ENCODE peak calls at places on chromosomes 3 and 15, in five cellular contexts. U, I, N, W and X are unnamed samples.

GRCh38 chr3:115713247-115713646 is 89.9 kb downstream of the GAP43 start:
- DNase-seq in U (no peak), I (no peak), N (no peak), W (peak), X (no peak)

GRCh38 chr15:57245130-57245529 is 131.2 kb upstream of the CGNL1 start:
- DNase-seq in U (no peak), I (no peak), N (no peak), W (no peak), X (no peak)

GRCh38 chr15:40010681-40011080 is 28.3 kb downstream of the SRP14 start:
- DNase-seq in U (no peak), I (no peak), N (no peak), W (peak), X (no peak)

GRCh38 chr15:27864719-27865118 is 234.4 kb downstream of the OCA2 start:
- DNase-seq in U (no peak), I (no peak), N (no peak), W (no peak), X (no peak)

GRCh38 chr3:53375019-53375418 is 27.7 kb upstream of the DCP1A start:
- DNase-seq in U (peak), I (no peak), N (peak), W (peak), X (peak)

GRCh38 chr3:169634618-169635236 is 28.8 kb downstream of the MECOM start:
- DNase-seq in U (no peak), I (no peak), N (peak), W (no peak), X (peak)

GRCh38 chr15:25838871-25839195 is 24.3 kb downstream of the ATP10A start:
- DNase-seq in U (no peak), I (no peak), N (peak), W (no peak), X (no peak)

GRCh38 chr3:171791695-171792082 is 18.6 kb downstream of the PLD1 start:
- DNase-seq in U (no peak), I (no peak), N (peak), W (no peak), X (peak)

GRCh38 chr15:42371125-42371524 is 11.8 kb downstream of the CAPN3 start:
- DNase-seq in U (no peak), I (no peak), N (peak), W (no peak), X (no peak)

GRCh38 chr3:51706788-51707731 is at the start of gene GRM2:
- DNase-seq in U (peak), I (no peak), N (peak), W (peak), X (peak)

GRCh38 chr3:42031808-42032475 is 59.2 kb upstream of the TRAK1 start:
- DNase-seq in U (no peak), I (no peak), N (no peak), W (no peak), X (no peak)

GRCh38 chr15:59299919-59300617 is 72.6 kb downstream of the MYO1E start:
- DNase-seq in U (no peak), I (peak), N (peak), W (peak), X (peak)

GRCh38 chr15:90905306-90906180 is 2.4 kb downstream of the MAN2A2 start:
- DNase-seq in U (no peak), I (no peak), N (no peak), W (no peak), X (no peak)

GRCh38 chr3:18447720-18448119 is 22.6 kb upstream of the SATB1 start:
- DNase-seq in U (no peak), I (no peak), N (no peak), W (no peak), X (no peak)

GRCh38 chr15:61661791-61662190 is 398.5 kb downstream of the VPS13C start:
- DNase-seq in U (no peak), I (no peak), N (no peak), W (no peak), X (peak)

GRCh38 chr3:10205461-10206165 is 40.9 kb downstream of the IRAK2 start:
- DNase-seq in U (no peak), I (peak), N (peak), W (peak), X (peak)

GRCh38 chr15:67225336-67225735 is 29.1 kb downstream of the AAGAB start:
- DNase-seq in U (no peak), I (no peak), N (peak), W (no peak), X (peak)

GRCh38 chr3:50254577-50255250 is 14.2 kb upstream of the SEMA3B start:
- DNase-seq in U (no peak), I (no peak), N (no peak), W (peak), X (peak)

GRCh38 chr15:27468151-27468556 is 497.2 kb downstream of the GABRG3 start:
- DNase-seq in U (no peak), I (no peak), N (no peak), W (no peak), X (no peak)

GRCh38 chr3:166052440-166052839 is 215.2 kb upstream of the BCHE start:
- DNase-seq in U (peak), I (no peak), N (peak), W (no peak), X (no peak)

GRCh38 chr3:72660270-72661114 is 187.8 kb downstream of the SHQ1 start:
- DNase-seq in U (no peak), I (no peak), N (no peak), W (no peak), X (peak)

GRCh38 chr15:42056934-42057743 is 36.3 kb upstream of the PLA2G4E start:
- DNase-seq in U (peak), I (peak), N (peak), W (peak), X (peak)

GRCh38 chr3:143720381-143720780 is 127.9 kb downstream of the SLC9A9 start:
- DNase-seq in U (no peak), I (no peak), N (no peak), W (no peak), X (no peak)

GRCh38 chr15:89469331-89470107 is 26.9 kb downstream of the RHCG start:
- DNase-seq in U (peak), I (no peak), N (no peak), W (no peak), X (no peak)

GRCh38 chr15:99504823-99505551 is 60.8 kb upstream of the MEF2A start:
- DNase-seq in U (no peak), I (no peak), N (peak), W (no peak), X (peak)

GRCh38 chr3:152902141-152902669 is 67.3 kb downstream of the P2RY1 start:
- DNase-seq in U (no peak), I (no peak), N (peak), W (no peak), X (peak)

GRCh38 chr3:40215015-40215414 is 94.5 kb upstream of the EIF1B start:
- DNase-seq in U (no peak), I (no peak), N (no peak), W (no peak), X (no peak)

GRCh38 chr3:10390641-10391373 is 69.9 kb upstream of the SEC13 start:
- DNase-seq in U (no peak), I (no peak), N (no peak), W (no peak), X (no peak)

GRCh38 chr15:77617507-77618285 is 15.0 kb downstream of the LINGO1 start:
- DNase-seq in U (peak), I (peak), N (peak), W (no peak), X (peak)

GRCh38 chr3:185420762-185421161 is 57.8 kb downstream of the MAP3K13 start:
- DNase-seq in U (no peak), I (peak), N (peak), W (peak), X (peak)

GRCh38 chr3:134897391-134898131 is 102.5 kb downstream of the EPHB1 start:
- DNase-seq in U (no peak), I (no peak), N (no peak), W (no peak), X (no peak)

GRCh38 chr15:75346796-75347221 is at the start of gene NEIL1:
- DNase-seq in U (peak), I (no peak), N (peak), W (peak), X (peak)

GRCh38 chr3:177928156-177928555 is 608.1 kb upstream of the KCNMB2 start:
- DNase-seq in U (no peak), I (no peak), N (peak), W (no peak), X (peak)

GRCh38 chr3:113035387-113035982 is 44.7 kb downstream of the GTPBP8 start:
- DNase-seq in U (peak), I (no peak), N (peak), W (peak), X (peak)

GRCh38 chr3:19221081-19221480 is 72.8 kb downstream of the KCNH8 start:
- DNase-seq in U (peak), I (no peak), N (peak), W (no peak), X (peak)

GRCh38 chr3:14405120-14405885 is 2.9 kb downstream of the SLC6A6 start:
- DNase-seq in U (no peak), I (no peak), N (no peak), W (peak), X (no peak)
- TF ChIP-seq CTCF in U (no peak), I (no peak), N (no peak), W (no peak), X (no peak)

GRCh38 chr15:79332824-79333510 is 22.1 kb downstream of the TMED3 start:
- DNase-seq in U (no peak), I (no peak), N (peak), W (no peak), X (peak)
- TF ChIP-seq CTCF in U (no peak), I (no peak), N (no peak), W (no peak), X (no peak)

DNA sequence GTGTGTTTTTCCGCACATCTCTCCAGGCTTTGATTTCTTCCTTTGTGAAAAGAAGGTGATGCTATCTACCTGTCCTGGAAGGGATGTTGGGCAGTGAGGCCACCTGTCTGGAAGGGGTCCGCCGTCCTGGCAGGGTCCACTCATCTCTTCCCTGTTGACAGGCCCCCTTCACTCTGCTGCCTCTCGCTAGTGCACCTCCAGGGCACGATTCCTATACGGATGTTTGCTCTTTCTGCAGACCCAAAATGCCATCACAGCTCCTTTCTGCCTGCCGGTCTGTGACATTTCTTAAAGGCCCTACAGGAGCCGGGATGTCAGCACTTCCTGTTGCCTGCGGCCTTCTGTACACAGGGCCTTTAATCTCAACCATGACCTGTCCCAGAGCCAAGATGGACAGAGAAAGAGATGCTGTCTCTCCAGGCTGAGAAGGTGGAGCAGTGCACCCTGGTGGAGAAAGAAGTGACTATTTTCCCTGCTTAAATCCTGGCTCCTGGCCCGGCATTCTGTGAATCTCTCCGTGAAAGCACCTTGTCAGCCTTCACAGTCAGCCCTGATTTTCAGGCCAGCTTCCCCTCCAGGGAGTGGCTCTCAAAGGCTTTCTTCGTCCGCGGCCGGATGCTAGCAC is 7.4 kb downstream of the FAM3D start:
- DNase-seq in U (peak), I (no peak), N (peak), W (peak), X (peak)
- TF ChIP-seq CTCF in U (peak), I (peak), N (peak), W (peak), X (peak)

DNA sequence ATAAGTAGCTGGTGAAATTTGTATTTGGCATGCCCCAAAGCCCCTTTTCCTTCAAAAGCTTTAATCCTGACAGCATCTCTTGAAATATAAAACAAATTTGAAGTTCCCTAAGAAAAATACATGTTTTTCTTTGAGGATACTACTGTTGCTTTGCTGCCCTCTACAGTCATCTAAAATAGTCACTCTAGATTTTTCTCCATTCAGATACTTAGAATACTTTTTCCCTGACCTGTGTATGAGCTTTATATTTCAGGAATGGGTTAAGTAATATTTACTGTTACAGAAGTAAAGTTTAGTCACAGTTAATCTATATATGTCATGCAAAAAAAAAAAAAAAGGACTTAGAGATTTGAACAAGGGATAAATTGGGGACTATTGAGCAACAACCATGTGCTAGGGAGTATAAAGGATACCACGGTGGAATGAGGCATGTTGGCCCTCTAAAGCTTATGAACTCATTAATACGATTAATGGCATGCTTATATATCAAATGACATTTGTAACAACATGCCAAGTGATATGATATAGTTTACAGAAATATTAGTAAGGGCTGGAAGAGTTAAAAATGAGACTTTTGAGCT is 8.8 kb downstream of the NECTIN3 start:
- DNase-seq in U (no peak), I (no peak), N (peak), W (no peak), X (peak)
- TF ChIP-seq CTCF in U (peak), I (peak), N (peak), W (peak), X (peak)

DNA sequence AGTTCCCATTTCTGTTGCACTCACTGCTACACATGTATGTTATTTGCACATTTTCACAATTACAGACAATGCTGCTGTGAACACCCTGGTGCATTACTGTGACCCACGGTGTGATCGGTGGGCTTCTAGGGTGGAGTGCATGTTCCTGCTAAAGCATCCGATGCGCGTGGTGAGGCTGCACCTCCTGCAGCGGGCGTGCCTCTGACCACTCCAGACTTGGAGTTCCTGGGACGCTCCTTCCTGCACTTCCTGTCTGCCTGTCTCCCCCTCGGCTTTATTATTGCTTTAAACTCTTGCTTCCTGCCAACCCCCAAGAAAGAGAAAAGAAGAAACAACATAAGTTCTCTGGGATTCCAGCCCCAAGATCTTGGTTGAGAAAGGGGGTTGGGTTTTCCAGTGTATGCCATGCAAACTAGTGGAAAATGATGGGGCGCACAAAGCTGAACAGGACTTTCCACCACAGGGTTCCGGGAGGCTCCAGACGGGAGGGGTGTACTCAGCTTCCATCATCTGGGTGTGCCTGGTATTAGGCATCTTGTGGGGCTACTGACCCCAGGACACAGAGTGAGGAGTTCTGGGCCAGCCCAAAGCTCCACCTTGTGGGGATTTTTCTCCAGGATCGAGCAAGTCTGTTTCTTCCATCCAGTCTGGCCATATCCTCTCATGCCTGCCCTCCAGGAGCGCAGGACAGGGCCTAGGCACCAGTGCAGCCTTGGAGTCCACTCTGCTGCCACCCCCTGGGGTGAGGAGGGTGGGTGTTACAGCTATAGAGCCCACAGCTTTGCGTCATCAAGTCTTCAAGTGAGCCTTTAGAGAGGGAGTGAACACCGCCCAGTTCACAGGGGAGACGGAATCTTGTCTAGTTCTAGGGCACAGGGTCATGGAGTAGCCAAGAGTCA is 11.2 kb downstream of the RPL32 start:
- DNase-seq in U (peak), I (no peak), N (peak), W (no peak), X (peak)
- TF ChIP-seq CTCF in U (peak), I (peak), N (peak), W (no peak), X (no peak)

GRCh38 chr3:194688207-194688711 is 2.6 kb downstream of the FAM43A start:
- DNase-seq in U (peak), I (no peak), N (peak), W (no peak), X (no peak)

GRCh38 chr3:194686414-194686815 is 732 bp downstream of the FAM43A start:
- DNase-seq in U (no peak), I (no peak), N (no peak), W (no peak), X (no peak)

GRCh38 chr3:194688946-194689345 is 3.3 kb downstream of the FAM43A start:
- DNase-seq in U (no peak), I (no peak), N (no peak), W (no peak), X (no peak)

GRCh38 chr3:194686816-194687637 is 1.3 kb downstream of the FAM43A start:
- DNase-seq in U (peak), I (no peak), N (peak), W (peak), X (peak)

DNA sequence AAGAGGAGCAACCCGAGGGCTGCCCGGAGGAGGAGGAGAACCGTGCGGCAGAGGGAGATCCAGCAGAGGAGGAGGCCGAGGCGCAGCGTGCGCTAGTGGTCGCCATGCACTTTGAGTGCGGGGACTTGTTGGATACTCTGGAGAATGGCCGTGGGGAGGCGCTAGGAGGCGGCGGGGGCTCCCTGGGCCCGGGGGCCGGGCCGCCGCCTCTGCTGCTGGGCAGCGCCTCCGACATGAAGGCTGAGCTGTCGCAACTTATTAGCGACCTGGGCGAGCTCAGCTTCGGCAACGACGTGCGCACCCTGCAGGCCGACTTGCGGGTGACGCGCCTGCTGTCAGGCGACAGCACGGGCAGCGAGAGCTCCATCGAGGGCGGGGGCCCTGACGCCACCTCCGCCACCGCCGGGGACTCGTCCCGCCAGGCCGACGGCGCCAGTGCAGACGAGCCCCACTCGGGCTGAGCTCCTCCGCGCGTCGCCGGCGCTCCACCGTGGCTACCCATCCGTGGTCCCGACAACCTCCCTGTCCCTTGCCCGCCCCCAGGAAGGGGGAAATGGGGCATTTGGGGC is 2.0 kb downstream of the FAM43A start:
- DNase-seq in U (peak), I (no peak), N (peak), W (peak), X (peak)
- TF ChIP-seq CTCF in U (peak), I (no peak), N (peak), W (peak), X (peak)